ENCODE peak calls at places on chromosome 12, in ten cellular contexts. One of them, this sample, is unnamed.
A peak's percentile ranks its signal among the peaks of the same experiment; 100 is the strongest.

GRCh38 chr12:106139422-106140141 is 828 bp upstream of the NUAK1 start:
- DNase-seq in WTC11: peak; percentile 87
- DNase-seq in nephron progenitor cell: peak; percentile 79
- DNase-seq in GM12891: peak; percentile 28
- DNase-seq in K562: no peak
- DNase-seq in GM23338: peak; percentile 89
- DNase-seq in OCI-LY7: no peak
- DNase-seq in aorta: peak; percentile 95
- DNase-seq in HT1080: peak; percentile 87
- DNase-seq in LoVo: peak; percentile 92
- DNase-seq in this sample: peak; percentile 59

GRCh38 chr12:9864913-9865675 is 4.1 kb downstream of the CLEC2B start:
- DNase-seq in GM23338: no peak
- DNase-seq in nephron progenitor cell: no peak
- DNase-seq in OCI-LY7: no peak
- DNase-seq in aorta: no peak
- DNase-seq in K562: no peak
- DNase-seq in WTC11: no peak
- DNase-seq in LoVo: no peak
- DNase-seq in GM12891: no peak
- DNase-seq in HT1080: no peak
- DNase-seq in this sample: no peak

GRCh38 chr12:107461222-107461980 is 224.2 kb upstream of the PWP1 start:
- DNase-seq in K562: no peak
- DNase-seq in aorta: no peak
- DNase-seq in WTC11: no peak
- DNase-seq in GM12891: no peak
- DNase-seq in nephron progenitor cell: no peak
- DNase-seq in OCI-LY7: no peak
- DNase-seq in HT1080: peak; percentile 97
- DNase-seq in LoVo: no peak
- DNase-seq in GM23338: no peak
- DNase-seq in this sample: peak; percentile 67

GRCh38 chr12:11623382-11623781 is 26.1 kb upstream of the ETV6 start:
- DNase-seq in OCI-LY7: no peak
- DNase-seq in GM23338: no peak
- DNase-seq in nephron progenitor cell: no peak
- DNase-seq in K562: no peak
- DNase-seq in WTC11: no peak
- DNase-seq in GM12891: no peak
- DNase-seq in aorta: no peak
- DNase-seq in HT1080: no peak
- DNase-seq in LoVo: no peak
- DNase-seq in this sample: no peak

GRCh38 chr12:107818984-107819383 is 44.5 kb downstream of the ASCL4 start:
- DNase-seq in WTC11: no peak
- DNase-seq in K562: no peak
- DNase-seq in GM23338: no peak
- DNase-seq in HT1080: peak; percentile 43
- DNase-seq in aorta: no peak
- DNase-seq in OCI-LY7: no peak
- DNase-seq in LoVo: no peak
- DNase-seq in nephron progenitor cell: no peak
- DNase-seq in GM12891: no peak
- DNase-seq in this sample: peak; percentile 9

GRCh38 chr12:52007158-52007921 is 594 bp downstream of the TAMALIN start:
- DNase-seq in GM12891: peak; percentile 60
- DNase-seq in OCI-LY7: no peak
- DNase-seq in LoVo: no peak
- DNase-seq in WTC11: peak; percentile 43
- DNase-seq in aorta: peak; percentile 83
- DNase-seq in K562: no peak
- DNase-seq in nephron progenitor cell: no peak
- DNase-seq in HT1080: no peak
- DNase-seq in GM23338: peak; percentile 49
- DNase-seq in this sample: no peak

GRCh38 chr12:7937867-7938506 is 2.0 kb upstream of the SLC2A3 start:
- DNase-seq in aorta: no peak
- DNase-seq in GM23338: peak; percentile 53
- DNase-seq in GM12891: no peak
- DNase-seq in HT1080: peak; percentile 32
- DNase-seq in K562: peak; percentile 53
- DNase-seq in OCI-LY7: no peak
- DNase-seq in nephron progenitor cell: no peak
- DNase-seq in LoVo: no peak
- DNase-seq in WTC11: no peak
- DNase-seq in this sample: no peak

GRCh38 chr12:10194160-10194559 is 15.3 kb downstream of the TMEM52B start:
- DNase-seq in LoVo: no peak
- DNase-seq in GM12891: no peak
- DNase-seq in HT1080: no peak
- DNase-seq in nephron progenitor cell: no peak
- DNase-seq in WTC11: no peak
- DNase-seq in K562: no peak
- DNase-seq in aorta: no peak
- DNase-seq in GM23338: no peak
- DNase-seq in OCI-LY7: no peak
- DNase-seq in this sample: no peak

GRCh38 chr12:89969098-89969497 is 260.5 kb upstream of the ATP2B1 start:
- DNase-seq in GM12891: no peak
- DNase-seq in HT1080: no peak
- DNase-seq in K562: no peak
- DNase-seq in LoVo: peak; percentile 71
- DNase-seq in aorta: no peak
- DNase-seq in GM23338: no peak
- DNase-seq in OCI-LY7: no peak
- DNase-seq in nephron progenitor cell: no peak
- DNase-seq in WTC11: no peak
- DNase-seq in this sample: peak; percentile 72

GRCh38 chr12:48817957-48818830 is at the start of gene CACNB3:
- DNase-seq in nephron progenitor cell: peak; percentile 86
- DNase-seq in HT1080: peak; percentile 50
- DNase-seq in WTC11: peak; percentile 87
- DNase-seq in LoVo: peak; percentile 74
- DNase-seq in GM23338: peak; percentile 89
- DNase-seq in GM12891: peak; percentile 81
- DNase-seq in K562: peak; percentile 67
- DNase-seq in OCI-LY7: peak; percentile 61
- DNase-seq in aorta: peak; percentile 90
- DNase-seq in this sample: peak; percentile 45

GRCh38 chr12:65755596-65755978 is 68.7 kb upstream of the HMGA2 start:
- DNase-seq in WTC11: no peak
- DNase-seq in LoVo: no peak
- DNase-seq in aorta: no peak
- DNase-seq in K562: no peak
- DNase-seq in nephron progenitor cell: no peak
- DNase-seq in GM23338: no peak
- DNase-seq in HT1080: no peak
- DNase-seq in OCI-LY7: no peak
- DNase-seq in GM12891: no peak
- DNase-seq in this sample: peak; percentile 9

GRCh38 chr12:40375076-40375475 is 150.3 kb downstream of the LRRK2 start:
- DNase-seq in OCI-LY7: peak; percentile 50
- DNase-seq in GM23338: peak; percentile 40
- DNase-seq in LoVo: no peak
- DNase-seq in nephron progenitor cell: no peak
- DNase-seq in GM12891: no peak
- DNase-seq in WTC11: no peak
- DNase-seq in aorta: no peak
- DNase-seq in HT1080: peak; percentile 7
- DNase-seq in K562: no peak
- DNase-seq in this sample: peak; percentile 17

GRCh38 chr12:45730842-45731336 is 1.4 kb downstream of the ARID2 start:
- DNase-seq in LoVo: no peak
- DNase-seq in GM12891: no peak
- DNase-seq in nephron progenitor cell: no peak
- DNase-seq in OCI-LY7: peak; percentile 53
- DNase-seq in WTC11: no peak
- DNase-seq in HT1080: no peak
- DNase-seq in K562: no peak
- DNase-seq in GM23338: no peak
- DNase-seq in aorta: no peak
- DNase-seq in this sample: peak; percentile 36

GRCh38 chr12:18824287-18824686 is 86.4 kb downstream of the CAPZA3 start:
- DNase-seq in HT1080: no peak
- DNase-seq in K562: peak; percentile 23
- DNase-seq in GM23338: no peak
- DNase-seq in WTC11: no peak
- DNase-seq in GM12891: no peak
- DNase-seq in LoVo: no peak
- DNase-seq in OCI-LY7: no peak
- DNase-seq in nephron progenitor cell: no peak
- DNase-seq in aorta: no peak
- DNase-seq in this sample: no peak

GRCh38 chr12:15996254-15996653 is 85.1 kb downstream of the DERA start:
- DNase-seq in GM23338: peak; percentile 50
- DNase-seq in nephron progenitor cell: no peak
- DNase-seq in LoVo: peak; percentile 16
- DNase-seq in HT1080: peak; percentile 10
- DNase-seq in GM12891: no peak
- DNase-seq in OCI-LY7: no peak
- DNase-seq in K562: no peak
- DNase-seq in WTC11: no peak
- DNase-seq in aorta: no peak
- DNase-seq in this sample: peak; percentile 30

GRCh38 chr12:52043386-52044212 is 7.6 kb upstream of the NR4A1 start:
- DNase-seq in GM23338: no peak
- DNase-seq in GM12891: no peak
- DNase-seq in LoVo: no peak
- DNase-seq in K562: no peak
- DNase-seq in HT1080: no peak
- DNase-seq in OCI-LY7: no peak
- DNase-seq in nephron progenitor cell: no peak
- DNase-seq in aorta: peak; percentile 95
- DNase-seq in WTC11: no peak
- DNase-seq in this sample: no peak

GRCh38 chr12:45273717-45274271 is 57.9 kb downstream of the ANO6 start:
- DNase-seq in GM23338: no peak
- DNase-seq in LoVo: peak; percentile 94
- DNase-seq in nephron progenitor cell: no peak
- DNase-seq in OCI-LY7: no peak
- DNase-seq in WTC11: no peak
- DNase-seq in HT1080: peak; percentile 98
- DNase-seq in aorta: no peak
- DNase-seq in K562: peak; percentile 84
- DNase-seq in GM12891: no peak
- DNase-seq in this sample: peak; percentile 71

GRCh38 chr12:117334855-117335587 is 26.4 kb downstream of the NOS1 start:
- DNase-seq in WTC11: no peak
- DNase-seq in K562: no peak
- DNase-seq in HT1080: no peak
- DNase-seq in aorta: no peak
- DNase-seq in nephron progenitor cell: no peak
- DNase-seq in LoVo: no peak
- DNase-seq in GM12891: no peak
- DNase-seq in GM23338: no peak
- DNase-seq in OCI-LY7: no peak
- DNase-seq in this sample: peak; percentile 36

GRCh38 chr12:97363693-97364092 is 98.9 kb upstream of the RMST start:
- DNase-seq in aorta: no peak
- DNase-seq in WTC11: no peak
- DNase-seq in GM23338: no peak
- DNase-seq in nephron progenitor cell: no peak
- DNase-seq in GM12891: no peak
- DNase-seq in LoVo: no peak
- DNase-seq in HT1080: no peak
- DNase-seq in K562: no peak
- DNase-seq in OCI-LY7: no peak
- DNase-seq in this sample: no peak

GRCh38 chr12:64387201-64387816 is 3.2 kb downstream of the C12orf56 start:
- DNase-seq in OCI-LY7: no peak
- DNase-seq in aorta: no peak
- DNase-seq in GM12891: no peak
- DNase-seq in LoVo: no peak
- DNase-seq in HT1080: no peak
- DNase-seq in GM23338: no peak
- DNase-seq in nephron progenitor cell: no peak
- DNase-seq in WTC11: no peak
- DNase-seq in K562: no peak
- DNase-seq in this sample: peak; percentile 51

GRCh38 chr12:124967016-124967739 is 21.8 kb downstream of the DHX37 start:
- DNase-seq in GM12891: no peak
- DNase-seq in aorta: no peak
- DNase-seq in GM23338: no peak
- DNase-seq in HT1080: no peak
- DNase-seq in LoVo: no peak
- DNase-seq in K562: no peak
- DNase-seq in OCI-LY7: no peak
- DNase-seq in WTC11: no peak
- DNase-seq in nephron progenitor cell: no peak
- DNase-seq in this sample: no peak

GRCh38 chr12:45303955-45304354 is 88.1 kb downstream of the ANO6 start:
- DNase-seq in WTC11: no peak
- DNase-seq in LoVo: no peak
- DNase-seq in GM12891: no peak
- DNase-seq in GM23338: no peak
- DNase-seq in OCI-LY7: no peak
- DNase-seq in nephron progenitor cell: no peak
- DNase-seq in HT1080: no peak
- DNase-seq in aorta: no peak
- DNase-seq in K562: no peak
- DNase-seq in this sample: no peak

GRCh38 chr12:104360988-104361707 is 57.6 kb downstream of the EID3 start:
- DNase-seq in GM23338: no peak
- DNase-seq in GM12891: no peak
- DNase-seq in WTC11: no peak
- DNase-seq in HT1080: no peak
- DNase-seq in aorta: no peak
- DNase-seq in K562: no peak
- DNase-seq in OCI-LY7: no peak
- DNase-seq in LoVo: no peak
- DNase-seq in nephron progenitor cell: no peak
- DNase-seq in this sample: no peak

GRCh38 chr12:10466311-10466710 is 13.1 kb upstream of the KLRC1 start:
- DNase-seq in WTC11: no peak
- DNase-seq in nephron progenitor cell: no peak
- DNase-seq in HT1080: no peak
- DNase-seq in GM23338: no peak
- DNase-seq in OCI-LY7: no peak
- DNase-seq in K562: no peak
- DNase-seq in aorta: no peak
- DNase-seq in GM12891: no peak
- DNase-seq in LoVo: no peak
- DNase-seq in this sample: no peak

GRCh38 chr12:57893460-57894353 is 47.2 kb upstream of the CTDSP2 start:
- DNase-seq in K562: no peak
- DNase-seq in LoVo: no peak
- DNase-seq in WTC11: peak; percentile 50
- DNase-seq in GM23338: peak; percentile 61
- DNase-seq in HT1080: peak; percentile 73
- DNase-seq in nephron progenitor cell: peak; percentile 51
- DNase-seq in GM12891: no peak
- DNase-seq in aorta: peak; percentile 95
- DNase-seq in OCI-LY7: no peak
- DNase-seq in this sample: peak; percentile 54

GRCh38 chr12:128314611-128315010 is 47.6 kb downstream of the TMEM132C start:
- DNase-seq in OCI-LY7: no peak
- DNase-seq in HT1080: no peak
- DNase-seq in GM23338: no peak
- DNase-seq in K562: no peak
- DNase-seq in WTC11: no peak
- DNase-seq in nephron progenitor cell: no peak
- DNase-seq in GM12891: no peak
- DNase-seq in LoVo: no peak
- DNase-seq in aorta: no peak
- DNase-seq in this sample: no peak

GRCh38 chr12:103768467-103769123 is 72.4 kb downstream of the NT5DC3 start:
- DNase-seq in WTC11: no peak
- DNase-seq in K562: no peak
- DNase-seq in OCI-LY7: no peak
- DNase-seq in GM23338: no peak
- DNase-seq in aorta: no peak
- DNase-seq in GM12891: no peak
- DNase-seq in nephron progenitor cell: no peak
- DNase-seq in HT1080: peak; percentile 20
- DNase-seq in LoVo: no peak
- DNase-seq in this sample: no peak

GRCh38 chr12:129927316-129927900 is 23.6 kb upstream of the TMEM132D start:
- DNase-seq in aorta: no peak
- DNase-seq in OCI-LY7: no peak
- DNase-seq in K562: no peak
- DNase-seq in WTC11: no peak
- DNase-seq in GM23338: no peak
- DNase-seq in HT1080: peak; percentile 44
- DNase-seq in LoVo: no peak
- DNase-seq in GM12891: no peak
- DNase-seq in nephron progenitor cell: no peak
- DNase-seq in this sample: peak; percentile 51

This sample was measured in MCF 10A.